ENCODE peak calls at places on chromosomes 2 and 18, in four cellular contexts. X, G, R and H are unnamed samples.

GRCh38 chr2:39501412-39501811 is 64.3 kb upstream of the MAP4K3 start:
- DNase-seq in R (no peak), G (no peak), X (no peak), H (no peak)

GRCh38 chr2:102385522-102385921 is 29.9 kb downstream of the IL18R1 start:
- DNase-seq in X (no peak), R (no peak), G (no peak), H (no peak)

GRCh38 chr2:27494944-27495554 is at the start of gene FNDC4:
- DNase-seq in X (peak), G (no peak), R (no peak), H (peak)

GRCh38 chr2:86078801-86079545 is 26.7 kb downstream of the POLR1A start:
- DNase-seq in G (peak), X (peak), R (no peak), H (no peak)

GRCh38 chr2:212536385-212537310 is 2.0 kb downstream of the ERBB4 start:
- DNase-seq in R (no peak), X (peak), G (no peak), H (no peak)

GRCh38 chr2:36361396-36361795 is 5.8 kb downstream of the CRIM1 start:
- DNase-seq in G (no peak), X (no peak), R (no peak), H (no peak)

GRCh38 chr2:129760669-129761068 is 218.8 kb upstream of the RAB6C start:
- DNase-seq in X (no peak), R (no peak), G (no peak), H (no peak)

GRCh38 chr18:61993831-61994230 is 101.0 kb upstream of the RNF152 start:
- DNase-seq in R (no peak), X (no peak), G (no peak), H (no peak)

GRCh38 chr2:39380525-39381150 is 56.4 kb downstream of the MAP4K3 start:
- DNase-seq in R (no peak), G (peak), X (no peak), H (no peak)

GRCh38 chr2:130183500-130184373 is 1.7 kb downstream of the MZT2B start:
- DNase-seq in X (peak), G (peak), R (peak), H (no peak)

GRCh38 chr18:21168880-21169279 is 57.3 kb upstream of the ROCK1 start:
- DNase-seq in R (no peak), G (no peak), X (no peak), H (no peak)

GRCh38 chr2:63124209-63124608 is 73.6 kb downstream of the OTX1 start:
- DNase-seq in G (no peak), X (no peak), R (no peak), H (no peak)

GRCh38 chr2:80703532-80703931 is 399.0 kb upstream of the LRRTM1 start:
- DNase-seq in R (no peak), G (no peak), X (no peak), H (no peak)

GRCh38 chr2:174014021-174014698 is 49.0 kb upstream of the SP3 start:
- DNase-seq in G (no peak), R (no peak), X (no peak), H (no peak)

GRCh38 chr2:223537669-223538601 is 64.2 kb downstream of the SCG2 start:
- DNase-seq in X (no peak), G (peak), R (peak), H (no peak)

GRCh38 chr2:95346236-95346737 is 49.1 kb downstream of the KCNIP3 start:
- DNase-seq in X (peak), G (peak), R (no peak), H (peak)

GRCh38 chr2:133607679-133608078 is 39.4 kb upstream of the NCKAP5 start:
- DNase-seq in G (peak), R (no peak), X (no peak), H (no peak)

GRCh38 chr18:57585846-57586242 is 658 bp downstream of the FECH start:
- DNase-seq in R (no peak), X (no peak), G (no peak), H (no peak)

GRCh38 chr2:233178994-233179847 is 72.3 kb upstream of the ATG16L1 start:
- DNase-seq in G (no peak), R (no peak), X (no peak), H (peak)

GRCh38 chr2:234136461-234136860 is 86.0 kb downstream of the SPP2 start:
- DNase-seq in G (no peak), X (no peak), R (no peak), H (no peak)

GRCh38 chr2:71922501-71923142 is 225.0 kb downstream of the CYP26B1 start:
- DNase-seq in R (no peak), G (no peak), X (no peak), H (no peak)

GRCh38 chr2:72613931-72614330 is 211.9 kb downstream of the EXOC6B start:
- DNase-seq in R (no peak), X (no peak), G (no peak), H (no peak)

DNA sequence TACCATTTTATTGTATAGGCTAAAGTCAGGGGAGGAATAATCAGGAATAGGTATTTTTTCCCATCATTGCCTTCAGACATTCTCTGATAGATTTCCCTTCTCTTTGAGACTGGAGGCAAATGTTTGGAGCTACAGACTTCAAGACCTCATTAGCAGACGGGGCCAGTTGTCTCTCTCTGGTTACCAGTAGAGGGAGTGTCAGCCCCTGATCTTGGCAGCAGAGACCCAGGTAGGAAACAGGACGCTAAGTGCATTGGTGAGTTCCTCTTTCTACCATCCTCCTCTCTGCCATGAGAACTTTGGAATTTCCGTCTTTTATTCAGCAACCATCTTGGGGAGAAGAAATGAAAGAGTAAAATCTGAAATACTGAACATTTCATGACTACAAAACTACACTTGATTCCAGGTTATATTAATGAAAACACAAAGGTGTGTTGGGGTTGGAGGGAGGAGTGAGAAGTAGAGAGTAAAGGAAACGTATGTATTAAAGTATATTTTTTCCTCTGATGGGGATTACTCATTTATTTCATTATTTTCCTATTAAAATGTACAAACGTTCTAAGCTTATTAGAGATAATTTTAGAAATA is 186.2 kb upstream of the GCFC2 start:
- DNase-seq in X (peak), G (no peak), R (peak), H (peak)
- TF ChIP-seq MXI1 in X (no peak), G (no peak), R (no peak), H (no peak)

GRCh38 chr2:46650556-46651001 is 171.2 kb downstream of the TMEM247 start:
- DNase-seq in X (peak), R (peak), G (peak), H (peak)

GRCh38 chr2:46652514-46653170 is 173.3 kb downstream of the TMEM247 start:
- DNase-seq in G (no peak), R (no peak), X (no peak), H (no peak)

GRCh38 chr2:46651363-46652099 is 172.2 kb downstream of the TMEM247 start:
- DNase-seq in G (peak), X (no peak), R (no peak), H (no peak)

GRCh38 chr2:46655551-46656436 is 176.4 kb downstream of the TMEM247 start:
- DNase-seq in G (peak), R (no peak), X (no peak), H (no peak)

GRCh38 chr2:46653539-46653938 is 174.2 kb downstream of the TMEM247 start:
- DNase-seq in X (no peak), R (no peak), G (peak), H (no peak)
- TF ChIP-seq MXI1 in X (no peak), R (no peak), G (no peak), H (no peak)

DNA sequence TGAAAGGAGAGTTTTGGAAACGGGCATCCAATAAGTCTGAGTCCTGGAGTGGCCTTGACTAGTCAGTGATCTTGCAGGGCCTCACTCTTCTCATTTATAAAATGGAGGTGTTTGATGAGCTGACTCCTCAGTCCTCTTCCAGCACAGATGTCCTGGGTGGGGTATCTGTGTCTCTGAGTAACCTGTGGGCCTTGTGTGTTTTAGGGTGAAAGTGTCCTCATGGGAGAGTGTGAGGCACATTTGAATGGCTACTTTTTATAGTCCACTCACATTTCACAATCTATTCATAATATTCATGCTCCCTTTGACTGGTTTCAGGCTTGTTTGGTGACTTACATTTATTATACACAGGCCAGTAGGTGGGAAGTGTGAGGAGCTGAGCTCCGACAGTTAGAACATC is 106.4 kb upstream of the CELF4 start:
- DNase-seq in G (no peak), R (no peak), X (no peak), H (no peak)
- TF ChIP-seq MXI1 in G (no peak), R (no peak), X (no peak), H (no peak)

DNA sequence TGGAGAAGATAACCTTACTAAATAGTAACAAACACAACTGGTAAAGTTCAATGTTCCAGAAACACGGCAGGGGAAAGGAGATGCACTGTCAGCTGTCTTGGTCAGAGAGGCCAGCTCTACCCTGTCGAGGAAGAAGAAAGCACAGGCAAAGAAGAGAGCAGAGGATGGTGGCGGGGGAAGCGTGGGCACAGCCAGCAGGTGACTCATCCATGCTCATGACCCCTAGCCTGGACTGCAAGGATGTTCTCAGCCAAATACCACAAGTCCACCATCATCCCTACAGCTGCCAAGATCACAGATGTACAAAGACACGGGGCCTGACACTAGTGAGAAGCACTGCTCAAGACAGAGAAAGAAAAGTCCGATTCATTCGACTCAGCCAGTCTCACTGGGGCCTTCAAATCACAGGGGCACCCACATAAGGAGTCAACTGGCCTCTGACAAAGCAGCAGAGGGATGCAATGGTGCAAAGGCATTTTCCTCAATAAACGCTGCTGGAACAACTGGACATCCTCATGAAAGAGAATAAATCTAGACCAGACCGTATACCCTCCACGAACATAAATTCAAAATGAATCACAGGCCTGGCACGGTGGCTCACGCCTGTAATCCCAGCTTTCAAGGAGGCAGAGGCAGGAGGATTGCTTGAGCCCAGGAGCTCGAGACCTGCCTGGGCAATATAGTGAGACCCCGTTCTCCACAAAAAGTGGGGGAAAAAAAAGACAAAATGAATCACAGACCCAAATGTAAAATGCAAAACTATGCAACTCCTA is 5.6 kb downstream of the DTYMK start:
- DNase-seq in G (peak), R (no peak), X (no peak), H (no peak)
- TF ChIP-seq MXI1 in G (peak), R (no peak), X (no peak), H (no peak)

DNA sequence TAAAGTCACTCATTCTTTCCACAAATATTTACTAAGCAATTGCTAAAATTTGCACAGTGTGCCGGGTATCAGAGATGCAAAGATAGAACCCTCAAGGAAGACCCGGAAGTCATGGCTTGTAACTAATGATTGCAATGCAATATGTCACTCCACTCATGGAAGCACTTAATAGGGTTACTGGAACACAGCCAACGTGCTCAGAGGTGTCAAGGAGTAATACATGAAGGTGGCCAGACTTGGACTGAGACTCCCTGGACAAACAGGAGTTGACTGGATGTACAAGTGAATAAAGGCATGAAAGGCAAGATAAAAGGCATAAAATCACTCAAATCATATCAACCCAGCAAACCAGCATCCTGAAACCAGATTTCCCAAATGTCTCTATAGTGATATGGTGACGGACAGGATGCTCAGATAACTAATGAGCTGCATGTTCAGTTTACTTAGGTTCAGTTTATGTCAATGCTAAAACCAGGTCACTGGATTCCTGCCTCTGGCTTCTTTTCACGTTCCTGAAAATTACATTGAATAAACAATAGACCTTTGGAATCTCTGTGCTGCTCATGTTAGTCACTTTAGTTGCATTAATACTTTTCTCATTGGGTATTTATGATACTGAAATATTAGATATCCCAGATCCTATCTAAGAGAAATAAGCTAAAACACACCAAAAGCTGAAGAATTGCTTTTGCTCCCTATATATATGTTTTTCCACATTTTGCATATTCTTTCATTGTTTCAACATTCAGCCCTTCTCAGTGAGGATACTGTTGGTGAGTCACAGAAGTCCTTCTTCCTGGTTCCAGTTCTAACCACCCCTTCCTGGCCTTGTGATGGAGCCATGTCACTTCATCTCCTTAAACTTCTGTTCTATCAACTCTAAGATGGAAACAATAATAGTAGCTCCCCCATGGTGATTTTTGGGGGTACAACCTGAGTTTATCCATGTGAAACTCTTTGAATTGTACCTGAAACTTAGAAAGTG is 689.0 kb upstream of the ID2 start:
- DNase-seq in X (peak), R (no peak), G (peak), H (no peak)
- TF ChIP-seq MXI1 in X (no peak), R (no peak), G (no peak), H (no peak)

DNA sequence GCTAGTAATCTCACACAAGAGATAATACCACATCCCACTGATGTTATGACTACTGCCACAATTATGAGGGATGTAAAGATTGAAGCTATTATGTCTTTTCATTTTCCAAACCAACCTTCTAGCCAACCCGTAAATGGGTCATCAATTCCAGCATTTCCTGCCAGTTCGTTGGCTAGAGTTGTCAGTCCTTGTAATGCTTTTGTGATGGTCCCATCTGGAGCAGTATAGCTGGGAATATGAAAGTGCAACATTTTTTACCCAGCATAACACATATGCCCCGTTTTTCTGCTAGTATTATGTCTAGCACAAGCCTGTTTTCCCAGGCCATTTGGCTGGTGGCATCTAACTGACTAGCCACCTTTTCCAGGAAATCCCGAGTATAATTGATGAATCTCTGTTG is 1501.6 kb upstream of the SLC39A10 start:
- DNase-seq in X (no peak), G (no peak), R (no peak), H (no peak)
- TF ChIP-seq MXI1 in X (no peak), G (no peak), R (no peak), H (no peak)

GRCh38 chr2:69076601-69077000 is 63.6 kb downstream of the ANTXR1 start:
- DNase-seq in R (no peak), X (no peak), G (no peak), H (no peak)

GRCh38 chr2:69075486-69075885 is 62.5 kb downstream of the ANTXR1 start:
- DNase-seq in X (no peak), R (no peak), G (no peak), H (no peak)

GRCh38 chr2:69074926-69075325 is 61.9 kb downstream of the ANTXR1 start:
- DNase-seq in G (no peak), X (no peak), R (no peak), H (no peak)

GRCh38 chr2:69070987-69071386 is 58.0 kb downstream of the ANTXR1 start:
- DNase-seq in R (no peak), G (no peak), X (no peak), H (no peak)

GRCh38 chr2:69073928-69074575 is 61.1 kb downstream of the ANTXR1 start:
- DNase-seq in X (no peak), G (no peak), R (peak), H (no peak)
- TF ChIP-seq MXI1 in X (no peak), G (no peak), R (no peak), H (no peak)

GRCh38 chr18:2223394-2223793 is 347.9 kb downstream of the METTL4 start:
- DNase-seq in G (no peak), X (no peak), R (no peak), H (no peak)
- TF ChIP-seq MXI1 in G (no peak), X (no peak), R (no peak), H (no peak)

DNA sequence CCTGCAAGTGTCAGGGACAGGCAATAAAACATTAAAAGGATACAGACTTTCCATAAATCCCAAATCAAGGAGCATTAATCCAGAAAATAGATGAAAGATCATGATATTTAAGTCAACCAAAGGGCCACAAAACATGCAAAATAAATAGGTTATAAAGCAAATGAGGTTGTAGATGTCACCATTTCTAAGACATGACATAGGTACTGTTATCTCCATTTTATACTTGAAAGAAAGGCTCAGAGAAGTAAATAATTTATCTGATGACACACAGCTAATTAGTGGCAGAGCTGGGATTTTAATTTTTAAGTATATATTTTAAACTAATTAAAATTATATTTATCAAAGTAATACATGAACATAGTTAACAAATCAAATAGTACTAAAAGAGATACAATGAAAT is 301.8 kb downstream of the AGPS start:
- DNase-seq in R (no peak), G (no peak), X (no peak), H (no peak)
- TF ChIP-seq MXI1 in R (no peak), G (no peak), X (no peak), H (no peak)